ENCODE peak calls at places on chromosomes 3 and 15, in nine cellular contexts. M, F, Z, I, J, D, Q, U and A are unnamed samples.

GRCh38 chr15:93126496-93127083 is 37.6 kb upstream of the RGMA start:
- DNase-seq in M (no peak), F (no peak), Z (no peak), I (no peak), J (peak; percentile 70), D (no peak), Q (no peak), U (no peak), A (no peak)

GRCh38 chr15:58460872-58461271 is 29.1 kb downstream of the LIPC start:
- DNase-seq in M (no peak), F (no peak), Z (no peak), I (no peak), J (no peak), D (no peak), Q (no peak), U (no peak), A (no peak)

GRCh38 chr15:90489944-90490343 is 39.8 kb upstream of the CRTC3 start:
- DNase-seq in M (no peak), F (no peak), Z (no peak), I (no peak), J (no peak), D (no peak), Q (peak; percentile 24), U (no peak), A (no peak)

GRCh38 chr3:177338697-177339219 is 141.5 kb upstream of the TBL1XR1 start:
- DNase-seq in M (peak; percentile 73), F (no peak), Z (no peak), I (no peak), J (no peak), D (no peak), Q (peak; percentile 65), U (peak; percentile 67), A (no peak)

GRCh38 chr15:60392986-60393811 is 4.6 kb downstream of the ANXA2 start:
- DNase-seq in M (peak; percentile 90), F (no peak), Z (no peak), I (no peak), J (no peak), D (no peak), Q (peak; percentile 98), U (no peak), A (peak; percentile 78)

GRCh38 chr15:58065011-58065444 is 483 bp downstream of the ALDH1A2 start:
- DNase-seq in M (no peak), F (no peak), Z (no peak), I (no peak), J (peak; percentile 26), D (peak; percentile 74), Q (no peak), U (no peak), A (no peak)

GRCh38 chr3:122085666-122086065 is 30.5 kb downstream of the CD86 start:
- DNase-seq in M (no peak), F (no peak), Z (no peak), I (no peak), J (no peak), D (no peak), Q (no peak), U (peak; percentile 40), A (no peak)

GRCh38 chr3:120894285-120894684 is 13.7 kb upstream of the STXBP5L start:
- DNase-seq in M (no peak), F (no peak), Z (no peak), I (no peak), J (no peak), D (no peak), Q (no peak), U (no peak), A (no peak)

GRCh38 chr3:103059481-103059880 is 624.7 kb downstream of the ZPLD1 start:
- DNase-seq in M (peak; percentile 47), F (no peak), Z (no peak), I (no peak), J (no peak), D (no peak), Q (no peak), U (no peak), A (no peak)

GRCh38 chr3:13210221-13210975 is 137.2 kb upstream of the IQSEC1 start:
- DNase-seq in M (no peak), F (no peak), Z (no peak), I (no peak), J (no peak), D (no peak), Q (no peak), U (no peak), A (no peak)
- TF ChIP-seq CTCF in M (no peak), F (no peak), Z (no peak), I (no peak), J (no peak), D (no peak), Q (no peak), U (no peak), A (no peak)

DNA sequence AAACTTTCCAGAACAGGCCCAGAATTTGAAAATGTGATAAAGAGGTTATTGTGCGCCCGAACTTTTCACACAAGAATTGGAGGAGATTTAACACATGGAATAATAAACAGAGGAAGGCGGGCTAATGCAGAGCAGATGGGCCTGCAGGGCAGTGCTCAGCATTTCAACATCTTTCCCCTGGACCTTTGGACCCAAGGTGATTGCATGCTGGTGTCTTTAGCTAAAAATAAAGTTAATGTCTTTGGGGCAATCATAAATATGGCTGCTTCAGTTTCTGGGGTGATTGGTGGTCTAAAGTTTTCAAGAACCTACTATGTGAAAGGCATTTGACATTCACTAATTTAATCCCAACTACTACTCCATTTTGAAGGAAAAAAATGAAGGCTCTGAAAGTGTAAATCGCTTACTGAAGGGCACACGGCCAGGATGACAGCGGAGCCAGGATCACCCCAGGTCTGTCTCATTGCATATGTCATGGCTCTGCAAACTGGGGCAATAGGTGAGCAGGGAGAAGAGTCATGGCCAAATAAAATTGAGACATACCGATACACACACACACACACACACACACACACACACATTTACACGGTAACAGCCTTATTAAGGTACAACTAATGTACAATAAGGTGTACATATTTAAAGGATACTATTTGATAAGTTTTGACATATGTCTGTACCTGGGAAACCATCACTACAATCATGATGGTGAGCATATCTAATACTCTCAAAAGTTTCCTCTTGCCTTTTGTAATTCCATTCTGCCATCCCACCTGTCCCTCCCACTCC is 243.1 kb upstream of the LRRFIP2 start:
- DNase-seq in M (no peak), F (no peak), Z (no peak), I (no peak), J (no peak), D (no peak), Q (no peak), U (no peak), A (no peak)
- H3K4me3 ChIP-seq in M (no peak overlapping the region), F (no peak overlapping the region), Z (no peak overlapping the region), I (no peak overlapping the region), J (no peak overlapping the region), D (no peak overlapping the region), Q (no peak overlapping the region), U (no peak overlapping the region), A (no peak overlapping the region)

GRCh38 chr15:73317651-73318462 is 50.9 kb downstream of the HCN4 start:
- DNase-seq in M (no peak), F (no peak), Z (no peak), I (no peak), J (no peak), D (no peak), Q (no peak), U (no peak), A (no peak)

GRCh38 chr15:73320619-73321180 is 48.1 kb downstream of the HCN4 start:
- DNase-seq in M (no peak), F (no peak), Z (no peak), I (no peak), J (no peak), D (no peak), Q (no peak), U (no peak), A (no peak)

GRCh38 chr15:73318463-73319351 is 50.1 kb downstream of the HCN4 start:
- DNase-seq in M (no peak), F (no peak), Z (no peak), I (peak; percentile 66), J (no peak), D (no peak), Q (no peak), U (peak; percentile 71), A (no peak)

GRCh38 chr15:73321496-73322344 is 47.0 kb downstream of the HCN4 start:
- DNase-seq in M (no peak), F (no peak), Z (no peak), I (no peak), J (no peak), D (no peak), Q (no peak), U (no peak), A (no peak)

DNA sequence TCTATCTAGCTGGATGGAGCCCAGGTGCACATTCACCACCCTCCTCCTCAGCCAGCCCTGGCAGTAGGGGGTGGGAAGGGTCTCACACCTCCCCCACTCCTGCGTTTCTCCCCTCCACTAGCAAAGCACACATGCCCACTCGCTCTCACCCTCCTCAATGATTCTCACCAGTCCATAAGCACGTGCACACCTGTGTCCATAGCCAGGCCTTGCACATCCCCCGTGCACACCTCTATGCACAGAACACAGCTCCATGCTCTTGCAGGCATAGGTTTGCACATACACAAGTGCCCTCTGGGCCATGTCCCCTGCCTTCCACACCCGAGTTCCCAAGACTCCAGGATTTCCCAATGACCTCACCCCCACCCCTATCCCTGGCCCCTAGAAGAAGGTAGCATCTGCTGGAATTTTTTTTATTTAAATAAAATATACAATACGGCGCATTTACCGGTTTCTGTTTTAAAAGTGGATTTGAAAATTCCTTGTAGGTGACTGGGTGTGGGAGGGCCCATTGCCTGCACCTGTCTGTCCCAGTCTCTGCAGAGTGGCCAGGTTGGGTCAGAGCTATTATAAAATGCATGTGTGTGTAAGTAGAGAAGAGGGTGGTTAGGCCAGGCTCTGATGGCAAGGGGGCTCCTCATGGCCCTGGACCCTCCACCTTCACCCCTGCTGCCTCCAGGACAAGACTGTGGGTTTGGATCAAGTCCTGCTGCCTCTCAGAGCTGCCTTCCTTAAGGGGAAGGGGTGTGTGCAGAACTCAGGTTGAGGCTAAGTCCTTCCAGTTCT is 49.1 kb downstream of the HCN4 start:
- DNase-seq in M (no peak), F (no peak), Z (no peak), I (no peak), J (no peak), D (no peak), Q (no peak), U (no peak), A (no peak)
- TF ChIP-seq CTCF in M (no peak), F (no peak), Z (no peak), I (no peak), J (no peak), D (no peak), Q (no peak), U (no peak), A (no peak)

GRCh38 chr3:48502121-48502520 is 1.9 kb downstream of the SHISA5 start:
- DNase-seq in M (no peak), F (no peak), Z (no peak), I (no peak), J (no peak), D (no peak), Q (no peak), U (no peak), A (no peak)

GRCh38 chr3:48504051-48504946 is at the start of gene SHISA5:
- DNase-seq in M (peak; percentile 62), F (peak; percentile 59), Z (peak; percentile 57), I (peak; percentile 68), J (peak; percentile 89), D (peak; percentile 92), Q (peak; percentile 58), U (peak; percentile 56), A (no peak)

GRCh38 chr3:48501196-48501595 is 2.8 kb downstream of the SHISA5 start:
- DNase-seq in M (no peak), F (no peak), Z (no peak), I (no peak), J (no peak), D (no peak), Q (no peak), U (no peak), A (no peak)

GRCh38 chr3:48503406-48504050 is 446 bp downstream of the SHISA5 start:
- DNase-seq in M (no peak), F (peak; percentile 42), Z (no peak), I (peak; percentile 18), J (peak; percentile 46), D (no peak), Q (peak; percentile 42), U (no peak), A (no peak)

GRCh38 chr3:48502728-48503168 is 1.2 kb downstream of the SHISA5 start:
- DNase-seq in M (no peak), F (no peak), Z (no peak), I (no peak), J (peak; percentile 47), D (no peak), Q (no peak), U (no peak), A (no peak)
- H3K4me3 ChIP-seq in M (no peak overlapping the region), F (peak overlapping the region; percentile 94), Z (no peak overlapping the region), I (no peak overlapping the region), J (peak overlapping the region; percentile 74), D (peak overlapping the region; percentile 82), Q (no peak overlapping the region), U (no peak overlapping the region), A (peak overlapping the region; percentile 78)